ENCODE peak calls at places on chromosome 1, in seven cellular contexts. One of them, this sample, is unnamed.

GRCh38 chr1:77582905-77583304 is 99.6 kb downstream of the ZZZ3 start:
- DNase-seq in HCT116: no peak
- DNase-seq in K562: no peak
- DNase-seq in H1: no peak
- DNase-seq in SK-N-SH: no peak
- DNase-seq in GM12878: no peak
- DNase-seq in HepG2: no peak
- DNase-seq in this sample: no peak

GRCh38 chr1:78840447-78841251 is 165.9 kb downstream of the ADGRL4 start:
- DNase-seq in HCT116: no peak
- DNase-seq in K562: no peak
- DNase-seq in H1: no peak
- DNase-seq in SK-N-SH: no peak
- DNase-seq in GM12878: no peak
- DNase-seq in HepG2: no peak
- DNase-seq in this sample: no peak

GRCh38 chr1:165407398-165407797 is 37.5 kb downstream of the RXRG start:
- DNase-seq in HCT116: no peak
- DNase-seq in K562: no peak
- DNase-seq in H1: no peak
- DNase-seq in SK-N-SH: peak; percentile 15
- DNase-seq in GM12878: no peak
- DNase-seq in HepG2: no peak
- DNase-seq in this sample: no peak

GRCh38 chr1:227766015-227766634 is 30.9 kb downstream of the SNAP47 start:
- DNase-seq in HCT116: no peak
- DNase-seq in K562: no peak
- DNase-seq in H1: no peak
- DNase-seq in SK-N-SH: no peak
- DNase-seq in GM12878: no peak
- DNase-seq in HepG2: no peak
- DNase-seq in this sample: no peak

GRCh38 chr1:20250346-20250989 is 40.2 kb upstream of the VWA5B1 start:
- DNase-seq in HCT116: no peak
- DNase-seq in K562: no peak
- DNase-seq in H1: no peak
- DNase-seq in SK-N-SH: no peak
- DNase-seq in GM12878: peak; percentile 20
- DNase-seq in HepG2: peak; percentile 68
- DNase-seq in this sample: peak; percentile 46

GRCh38 chr1:22325531-22326371 is 125.9 kb upstream of the ZBTB40 start:
- DNase-seq in HCT116: no peak
- DNase-seq in K562: no peak
- DNase-seq in H1: no peak
- DNase-seq in SK-N-SH: no peak
- DNase-seq in GM12878: no peak
- DNase-seq in HepG2: no peak
- DNase-seq in this sample: no peak

GRCh38 chr1:165753934-165754333 is 14.7 kb downstream of the TMCO1 start:
- DNase-seq in HCT116: no peak
- DNase-seq in K562: no peak
- DNase-seq in H1: no peak
- DNase-seq in SK-N-SH: no peak
- DNase-seq in GM12878: peak; percentile 31
- DNase-seq in HepG2: no peak
- DNase-seq in this sample: no peak

GRCh38 chr1:161973924-161974845 is 49.5 kb downstream of the OLFML2B start:
- DNase-seq in HCT116: no peak
- DNase-seq in K562: no peak
- DNase-seq in H1: no peak
- DNase-seq in SK-N-SH: no peak
- DNase-seq in GM12878: no peak
- DNase-seq in HepG2: no peak
- DNase-seq in this sample: no peak

GRCh38 chr1:247914941-247915662 is 5.0 kb upstream of the OR2T8 start:
- DNase-seq in HCT116: no peak
- DNase-seq in K562: no peak
- DNase-seq in H1: no peak
- DNase-seq in SK-N-SH: no peak
- DNase-seq in GM12878: no peak
- DNase-seq in HepG2: no peak
- DNase-seq in this sample: no peak

GRCh38 chr1:200029624-200030074 is 2.1 kb downstream of the NR5A2 start:
- DNase-seq in HCT116: no peak
- DNase-seq in K562: no peak
- DNase-seq in H1: no peak
- DNase-seq in SK-N-SH: no peak
- DNase-seq in GM12878: no peak
- DNase-seq in HepG2: no peak
- DNase-seq in this sample: peak; percentile 61

GRCh38 chr1:67211589-67212563 is 45.6 kb downstream of the IL23R start:
- DNase-seq in HCT116: peak; percentile 19
- DNase-seq in K562: no peak
- DNase-seq in H1: no peak
- DNase-seq in SK-N-SH: no peak
- DNase-seq in GM12878: no peak
- DNase-seq in HepG2: peak; percentile 13
- DNase-seq in this sample: no peak

GRCh38 chr1:9340172-9340854 is 47.6 kb downstream of the SPSB1 start:
- DNase-seq in HCT116: no peak
- DNase-seq in K562: no peak
- DNase-seq in H1: no peak
- DNase-seq in SK-N-SH: no peak
- DNase-seq in GM12878: no peak
- DNase-seq in HepG2: no peak
- DNase-seq in this sample: no peak

GRCh38 chr1:211260161-211261107 is 1.3 kb downstream of the RCOR3 start:
- DNase-seq in HCT116: no peak
- DNase-seq in K562: peak; percentile 59
- DNase-seq in H1: no peak
- DNase-seq in SK-N-SH: peak; percentile 74
- DNase-seq in GM12878: no peak
- DNase-seq in HepG2: peak; percentile 66
- DNase-seq in this sample: peak; percentile 88

GRCh38 chr1:197319631-197320030 is 51.6 kb downstream of the CRB1 start:
- DNase-seq in HCT116: no peak
- DNase-seq in K562: no peak
- DNase-seq in H1: no peak
- DNase-seq in SK-N-SH: no peak
- DNase-seq in GM12878: no peak
- DNase-seq in HepG2: no peak
- DNase-seq in this sample: no peak
- TF ChIP-seq JUND in HCT116: no peak
- TF ChIP-seq JUND in K562: no peak
- TF ChIP-seq JUND in H1: no peak
- TF ChIP-seq JUND in SK-N-SH: no peak
- TF ChIP-seq JUND in GM12878: no peak
- TF ChIP-seq JUND in HepG2: no peak
- TF ChIP-seq JUND in this sample: no peak

GRCh38 chr1:202045699-202046098 is 35.3 kb downstream of the ELF3 start:
- DNase-seq in HCT116: no peak
- DNase-seq in K562: no peak
- DNase-seq in H1: no peak
- DNase-seq in SK-N-SH: no peak
- DNase-seq in GM12878: no peak
- DNase-seq in HepG2: no peak
- DNase-seq in this sample: no peak
- TF ChIP-seq JUND in HCT116: no peak
- TF ChIP-seq JUND in K562: no peak
- TF ChIP-seq JUND in H1: no peak
- TF ChIP-seq JUND in SK-N-SH: no peak
- TF ChIP-seq JUND in GM12878: no peak
- TF ChIP-seq JUND in HepG2: no peak
- TF ChIP-seq JUND in this sample: no peak

DNA sequence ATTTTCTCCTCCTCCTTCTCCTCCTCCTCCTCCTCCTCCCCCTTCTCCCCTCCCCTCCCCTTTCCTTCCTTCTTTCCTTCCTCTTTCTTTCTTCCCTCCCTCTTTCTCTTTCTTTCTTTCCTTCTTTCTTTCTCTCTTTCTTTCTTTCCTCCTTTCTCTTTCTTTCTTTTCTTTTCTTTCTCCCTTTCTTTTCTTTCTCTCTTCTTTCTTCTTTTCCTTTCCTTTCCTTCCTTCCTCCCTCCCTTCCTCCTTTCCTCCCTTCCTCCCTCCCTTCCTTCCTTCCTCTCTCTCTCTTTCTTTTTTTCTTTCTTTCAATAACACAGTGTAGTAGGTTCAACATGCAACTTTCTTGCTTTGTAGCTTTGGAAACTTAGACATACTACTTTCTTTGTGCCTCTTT is 46.3 kb upstream of the ADGRL2 start:
- DNase-seq in HCT116: no peak
- DNase-seq in K562: no peak
- DNase-seq in H1: no peak
- DNase-seq in SK-N-SH: no peak
- DNase-seq in GM12878: no peak
- DNase-seq in HepG2: no peak
- DNase-seq in this sample: no peak
- TF ChIP-seq JUND in HCT116: no peak
- TF ChIP-seq JUND in K562: no peak
- TF ChIP-seq JUND in H1: no peak
- TF ChIP-seq JUND in SK-N-SH: no peak
- TF ChIP-seq JUND in GM12878: no peak
- TF ChIP-seq JUND in HepG2: no peak
- TF ChIP-seq JUND in this sample: no peak

GRCh38 chr1:147669475-147670318 is 627 bp downstream of the ACP6 start:
- DNase-seq in HCT116: no peak
- DNase-seq in K562: no peak
- DNase-seq in H1: no peak
- DNase-seq in SK-N-SH: peak; percentile 76
- DNase-seq in GM12878: no peak
- DNase-seq in HepG2: peak; percentile 39
- DNase-seq in this sample: peak; percentile 66

GRCh38 chr1:147665521-147665920 is 4.8 kb downstream of the ACP6 start:
- DNase-seq in HCT116: no peak
- DNase-seq in K562: no peak
- DNase-seq in H1: no peak
- DNase-seq in SK-N-SH: no peak
- DNase-seq in GM12878: no peak
- DNase-seq in HepG2: no peak
- DNase-seq in this sample: no peak

DNA sequence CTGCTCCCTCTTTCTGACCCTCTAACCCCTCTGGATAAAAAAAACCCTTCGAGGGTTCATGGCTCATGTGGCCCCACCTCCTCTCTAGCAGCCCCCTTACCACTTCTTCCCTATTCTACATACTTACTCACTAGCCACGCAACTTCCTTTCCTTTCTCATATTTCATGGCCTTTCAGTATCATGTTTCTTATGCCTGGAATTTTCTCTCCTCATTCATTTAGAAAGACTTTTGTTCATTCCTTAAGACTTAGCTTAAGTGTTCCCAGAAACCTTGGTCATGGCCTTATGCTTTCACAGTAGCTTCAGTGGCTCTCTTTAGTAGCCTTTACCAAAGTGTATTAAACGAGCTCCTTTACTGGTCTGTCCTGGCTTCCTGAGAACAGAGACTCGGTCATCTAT is 6.1 kb downstream of the ACP6 start:
- DNase-seq in HCT116: no peak
- DNase-seq in K562: no peak
- DNase-seq in H1: no peak
- DNase-seq in SK-N-SH: no peak
- DNase-seq in GM12878: no peak
- DNase-seq in HepG2: no peak
- DNase-seq in this sample: no peak
- TF ChIP-seq JUND in HCT116: no peak
- TF ChIP-seq JUND in K562: no peak
- TF ChIP-seq JUND in H1: no peak
- TF ChIP-seq JUND in SK-N-SH: no peak
- TF ChIP-seq JUND in GM12878: no peak
- TF ChIP-seq JUND in HepG2: no peak
- TF ChIP-seq JUND in this sample: no peak

DNA sequence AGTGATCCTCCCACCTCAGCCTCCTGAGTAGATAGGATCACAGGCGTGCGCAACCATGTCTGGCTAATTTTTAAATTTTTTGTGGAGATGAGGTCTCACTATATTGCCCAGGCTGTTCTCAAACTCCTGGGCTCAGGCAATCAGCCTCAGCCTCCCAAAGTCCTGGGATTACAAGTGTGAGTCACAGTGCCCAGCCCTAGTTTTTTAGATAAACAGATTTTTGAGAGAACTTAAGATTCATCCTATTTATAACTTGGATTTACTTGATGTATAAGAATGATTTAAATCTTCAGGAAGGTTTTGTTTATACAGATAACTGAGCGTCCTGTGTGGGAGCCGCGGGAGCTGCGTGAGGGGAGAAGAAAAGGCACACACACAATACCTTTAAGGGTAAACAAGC is 26.2 kb downstream of the HEYL start:
- DNase-seq in HCT116: no peak
- DNase-seq in K562: no peak
- DNase-seq in H1: no peak
- DNase-seq in SK-N-SH: no peak
- DNase-seq in GM12878: no peak
- DNase-seq in HepG2: no peak
- DNase-seq in this sample: no peak
- TF ChIP-seq JUND in HCT116: no peak
- TF ChIP-seq JUND in K562: no peak
- TF ChIP-seq JUND in H1: no peak
- TF ChIP-seq JUND in SK-N-SH: no peak
- TF ChIP-seq JUND in GM12878: no peak
- TF ChIP-seq JUND in HepG2: no peak
- TF ChIP-seq JUND in this sample: no peak